ENCODE peak calls at places on chromosomes 16 and 17, in five cellular contexts. One of them, this sample, is unnamed.

GRCh38 chr17:50199651-50200446 is 1.6 kb downstream of the COL1A1 start:
- DNase-seq in body of pancreas: peak
- DNase-seq in DMS79: peak
- DNase-seq in germinal center: peak
- DNase-seq in CD8-positive, alpha-beta T cell: peak
- DNase-seq in this sample: no peak

GRCh38 chr16:88693420-88694177 is 7.3 kb upstream of the SNAI3 start:
- DNase-seq in body of pancreas: no peak
- DNase-seq in DMS79: no peak
- DNase-seq in germinal center: no peak
- DNase-seq in CD8-positive, alpha-beta T cell: no peak
- DNase-seq in this sample: no peak

GRCh38 chr17:50059256-50059655 is 3.3 kb downstream of the ITGA3 start:
- DNase-seq in body of pancreas: peak
- DNase-seq in DMS79: no peak
- DNase-seq in germinal center: no peak
- DNase-seq in CD8-positive, alpha-beta T cell: no peak
- DNase-seq in this sample: no peak

GRCh38 chr17:76474894-76475293 is 7.5 kb downstream of the AANAT start:
- DNase-seq in body of pancreas: no peak
- DNase-seq in DMS79: no peak
- DNase-seq in germinal center: no peak
- DNase-seq in CD8-positive, alpha-beta T cell: no peak
- DNase-seq in this sample: no peak

GRCh38 chr17:15946611-15947120 is 1.7 kb downstream of the ADORA2B start:
- DNase-seq in body of pancreas: no peak
- DNase-seq in DMS79: no peak
- DNase-seq in germinal center: no peak
- DNase-seq in CD8-positive, alpha-beta T cell: no peak
- DNase-seq in this sample: no peak

GRCh38 chr16:11253995-11254912 is 1.8 kb downstream of the SOCS1 start:
- DNase-seq in body of pancreas: no peak
- DNase-seq in DMS79: no peak
- DNase-seq in germinal center: peak
- DNase-seq in CD8-positive, alpha-beta T cell: no peak
- DNase-seq in this sample: no peak

GRCh38 chr16:11101695-11102522 is 154.1 kb downstream of the SOCS1 start:
- DNase-seq in body of pancreas: no peak
- DNase-seq in DMS79: no peak
- DNase-seq in germinal center: no peak
- DNase-seq in CD8-positive, alpha-beta T cell: no peak
- DNase-seq in this sample: no peak

GRCh38 chr17:76687278-76688164 is 23.2 kb downstream of the MXRA7 start:
- DNase-seq in body of pancreas: peak
- DNase-seq in DMS79: no peak
- DNase-seq in germinal center: no peak
- DNase-seq in CD8-positive, alpha-beta T cell: no peak
- DNase-seq in this sample: no peak

GRCh38 chr17:77374170-77374936 is 233.6 kb downstream of the SEC14L1 start:
- DNase-seq in body of pancreas: peak
- DNase-seq in DMS79: peak
- DNase-seq in germinal center: peak
- DNase-seq in CD8-positive, alpha-beta T cell: peak
- DNase-seq in this sample: peak

This sample was measured in KG1.